ENCODE peak calls at places on chromosomes 16 and 17, in nine cellular contexts. One of them, this sample, is unnamed.

GRCh38 chr17:16158721-16159120 is 56.6 kb downstream of the NCOR1 start:
- DNase-seq in heart left ventricle: no peak
- DNase-seq in mammary epithelial cell: no peak
- DNase-seq in AG04450: no peak
- DNase-seq in effector memory CD4-positive, alpha-beta T cell: no peak
- DNase-seq in stimulated activated CD4-positive, alpha-beta T cell treated with anti-CD3 and anti-CD28 coated beads, Interleukin-15, amount 100 ng/mL, for 48 hours: no peak
- DNase-seq in AG20443: peak; percentile 9
- DNase-seq in ureter: no peak
- DNase-seq in activated CD8-positive, alpha-beta T cell treated with anti-CD3 and anti-CD28 coated beads for 36 hours: no peak
- DNase-seq in this sample: no peak

GRCh38 chr17:41026668-41027471 is at the start of gene KRTAP1-5:
- DNase-seq in heart left ventricle: no peak
- DNase-seq in mammary epithelial cell: peak; percentile 61
- DNase-seq in activated CD8-positive, alpha-beta T cell treated with anti-CD3 and anti-CD28 coated beads for 36 hours: no peak
- DNase-seq in stimulated activated CD4-positive, alpha-beta T cell treated with anti-CD3 and anti-CD28 coated beads, Interleukin-15, amount 100 ng/mL, for 48 hours: no peak
- DNase-seq in AG04450: peak; percentile 64
- DNase-seq in AG20443: peak; percentile 59
- DNase-seq in effector memory CD4-positive, alpha-beta T cell: no peak
- DNase-seq in ureter: no peak
- DNase-seq in this sample: no peak

GRCh38 chr17:41910701-41911391 is 7.9 kb downstream of the ACLY start:
- DNase-seq in AG04450: peak; percentile 86
- DNase-seq in activated CD8-positive, alpha-beta T cell treated with anti-CD3 and anti-CD28 coated beads for 36 hours: no peak
- DNase-seq in ureter: no peak
- DNase-seq in mammary epithelial cell: peak; percentile 19
- DNase-seq in heart left ventricle: no peak
- DNase-seq in effector memory CD4-positive, alpha-beta T cell: no peak
- DNase-seq in stimulated activated CD4-positive, alpha-beta T cell treated with anti-CD3 and anti-CD28 coated beads, Interleukin-15, amount 100 ng/mL, for 48 hours: no peak
- DNase-seq in AG20443: peak; percentile 95
- DNase-seq in this sample: no peak

GRCh38 chr16:6611535-6611934 is 721.1 kb upstream of the RBFOX1 start:
- DNase-seq in heart left ventricle: no peak
- DNase-seq in AG04450: no peak
- DNase-seq in effector memory CD4-positive, alpha-beta T cell: no peak
- DNase-seq in AG20443: no peak
- DNase-seq in ureter: no peak
- DNase-seq in activated CD8-positive, alpha-beta T cell treated with anti-CD3 and anti-CD28 coated beads for 36 hours: no peak
- DNase-seq in stimulated activated CD4-positive, alpha-beta T cell treated with anti-CD3 and anti-CD28 coated beads, Interleukin-15, amount 100 ng/mL, for 48 hours: no peak
- DNase-seq in mammary epithelial cell: no peak
- DNase-seq in this sample: no peak

GRCh38 chr16:67987460-67988160 is 7.3 kb upstream of the DPEP3 start:
- DNase-seq in effector memory CD4-positive, alpha-beta T cell: no peak
- DNase-seq in AG04450: no peak
- DNase-seq in AG20443: no peak
- DNase-seq in heart left ventricle: peak; percentile 52
- DNase-seq in mammary epithelial cell: peak; percentile 55
- DNase-seq in ureter: no peak
- DNase-seq in activated CD8-positive, alpha-beta T cell treated with anti-CD3 and anti-CD28 coated beads for 36 hours: no peak
- DNase-seq in stimulated activated CD4-positive, alpha-beta T cell treated with anti-CD3 and anti-CD28 coated beads, Interleukin-15, amount 100 ng/mL, for 48 hours: no peak
- DNase-seq in this sample: no peak

GRCh38 chr16:30998852-30999761 is 11.3 kb downstream of the STX1B start:
- DNase-seq in AG20443: no peak
- DNase-seq in ureter: no peak
- DNase-seq in AG04450: no peak
- DNase-seq in activated CD8-positive, alpha-beta T cell treated with anti-CD3 and anti-CD28 coated beads for 36 hours: no peak
- DNase-seq in stimulated activated CD4-positive, alpha-beta T cell treated with anti-CD3 and anti-CD28 coated beads, Interleukin-15, amount 100 ng/mL, for 48 hours: no peak
- DNase-seq in mammary epithelial cell: no peak
- DNase-seq in heart left ventricle: no peak
- DNase-seq in effector memory CD4-positive, alpha-beta T cell: no peak
- DNase-seq in this sample: no peak

GRCh38 chr16:6081320-6081976 is 983.9 kb upstream of the EEF2KMT start:
- DNase-seq in stimulated activated CD4-positive, alpha-beta T cell treated with anti-CD3 and anti-CD28 coated beads, Interleukin-15, amount 100 ng/mL, for 48 hours: no peak
- DNase-seq in effector memory CD4-positive, alpha-beta T cell: no peak
- DNase-seq in mammary epithelial cell: peak; percentile 9
- DNase-seq in AG20443: no peak
- DNase-seq in activated CD8-positive, alpha-beta T cell treated with anti-CD3 and anti-CD28 coated beads for 36 hours: peak; percentile 34
- DNase-seq in ureter: no peak
- DNase-seq in heart left ventricle: no peak
- DNase-seq in AG04450: no peak
- DNase-seq in this sample: no peak

GRCh38 chr17:9465216-9465921 is 110.3 kb downstream of the STX8 start:
- DNase-seq in heart left ventricle: no peak
- DNase-seq in ureter: no peak
- DNase-seq in mammary epithelial cell: no peak
- DNase-seq in AG04450: peak; percentile 38
- DNase-seq in effector memory CD4-positive, alpha-beta T cell: no peak
- DNase-seq in AG20443: peak; percentile 80
- DNase-seq in stimulated activated CD4-positive, alpha-beta T cell treated with anti-CD3 and anti-CD28 coated beads, Interleukin-15, amount 100 ng/mL, for 48 hours: no peak
- DNase-seq in activated CD8-positive, alpha-beta T cell treated with anti-CD3 and anti-CD28 coated beads for 36 hours: no peak
- DNase-seq in this sample: no peak

GRCh38 chr16:19743816-19744159 is 25.7 kb downstream of the IQCK start:
- DNase-seq in AG20443: no peak
- DNase-seq in ureter: no peak
- DNase-seq in activated CD8-positive, alpha-beta T cell treated with anti-CD3 and anti-CD28 coated beads for 36 hours: no peak
- DNase-seq in effector memory CD4-positive, alpha-beta T cell: no peak
- DNase-seq in heart left ventricle: no peak
- DNase-seq in AG04450: no peak
- DNase-seq in stimulated activated CD4-positive, alpha-beta T cell treated with anti-CD3 and anti-CD28 coated beads, Interleukin-15, amount 100 ng/mL, for 48 hours: no peak
- DNase-seq in mammary epithelial cell: no peak
- DNase-seq in this sample: no peak

GRCh38 chr16:76226011-76226410 is 51.2 kb upstream of the CNTNAP4 start:
- DNase-seq in AG04450: no peak
- DNase-seq in heart left ventricle: no peak
- DNase-seq in mammary epithelial cell: no peak
- DNase-seq in ureter: no peak
- DNase-seq in AG20443: no peak
- DNase-seq in activated CD8-positive, alpha-beta T cell treated with anti-CD3 and anti-CD28 coated beads for 36 hours: no peak
- DNase-seq in effector memory CD4-positive, alpha-beta T cell: no peak
- DNase-seq in stimulated activated CD4-positive, alpha-beta T cell treated with anti-CD3 and anti-CD28 coated beads, Interleukin-15, amount 100 ng/mL, for 48 hours: no peak
- DNase-seq in this sample: no peak

GRCh38 chr16:90018297-90019200 is 707 bp downstream of the DBNDD1 start:
- DNase-seq in activated CD8-positive, alpha-beta T cell treated with anti-CD3 and anti-CD28 coated beads for 36 hours: no peak
- DNase-seq in AG04450: no peak
- DNase-seq in stimulated activated CD4-positive, alpha-beta T cell treated with anti-CD3 and anti-CD28 coated beads, Interleukin-15, amount 100 ng/mL, for 48 hours: no peak
- DNase-seq in mammary epithelial cell: no peak
- DNase-seq in heart left ventricle: no peak
- DNase-seq in ureter: no peak
- DNase-seq in effector memory CD4-positive, alpha-beta T cell: no peak
- DNase-seq in AG20443: no peak
- DNase-seq in this sample: peak; percentile 64

GRCh38 chr17:74466111-74466784 is at the start of gene CD300A:
- DNase-seq in effector memory CD4-positive, alpha-beta T cell: no peak
- DNase-seq in heart left ventricle: peak; percentile 60
- DNase-seq in ureter: peak; percentile 65
- DNase-seq in AG04450: no peak
- DNase-seq in activated CD8-positive, alpha-beta T cell treated with anti-CD3 and anti-CD28 coated beads for 36 hours: no peak
- DNase-seq in AG20443: no peak
- DNase-seq in mammary epithelial cell: no peak
- DNase-seq in stimulated activated CD4-positive, alpha-beta T cell treated with anti-CD3 and anti-CD28 coated beads, Interleukin-15, amount 100 ng/mL, for 48 hours: no peak
- DNase-seq in this sample: peak; percentile 54

GRCh38 chr17:46876353-46876887 is 25.0 kb downstream of the WNT9B start:
- DNase-seq in stimulated activated CD4-positive, alpha-beta T cell treated with anti-CD3 and anti-CD28 coated beads, Interleukin-15, amount 100 ng/mL, for 48 hours: no peak
- DNase-seq in ureter: peak; percentile 58
- DNase-seq in effector memory CD4-positive, alpha-beta T cell: no peak
- DNase-seq in activated CD8-positive, alpha-beta T cell treated with anti-CD3 and anti-CD28 coated beads for 36 hours: peak; percentile 11
- DNase-seq in heart left ventricle: no peak
- DNase-seq in AG04450: no peak
- DNase-seq in mammary epithelial cell: peak; percentile 48
- DNase-seq in AG20443: no peak
- DNase-seq in this sample: peak; percentile 86

GRCh38 chr16:24930440-24930839 is 84.7 kb downstream of the SLC5A11 start:
- DNase-seq in heart left ventricle: no peak
- DNase-seq in activated CD8-positive, alpha-beta T cell treated with anti-CD3 and anti-CD28 coated beads for 36 hours: no peak
- DNase-seq in mammary epithelial cell: no peak
- DNase-seq in ureter: no peak
- DNase-seq in AG20443: no peak
- DNase-seq in effector memory CD4-positive, alpha-beta T cell: no peak
- DNase-seq in stimulated activated CD4-positive, alpha-beta T cell treated with anti-CD3 and anti-CD28 coated beads, Interleukin-15, amount 100 ng/mL, for 48 hours: no peak
- DNase-seq in AG04450: no peak
- DNase-seq in this sample: no peak

GRCh38 chr16:24955975-24956731 is 59.0 kb downstream of the ARHGAP17 start:
- DNase-seq in ureter: no peak
- DNase-seq in AG04450: no peak
- DNase-seq in activated CD8-positive, alpha-beta T cell treated with anti-CD3 and anti-CD28 coated beads for 36 hours: peak; percentile 7
- DNase-seq in AG20443: no peak
- DNase-seq in heart left ventricle: no peak
- DNase-seq in effector memory CD4-positive, alpha-beta T cell: no peak
- DNase-seq in mammary epithelial cell: no peak
- DNase-seq in stimulated activated CD4-positive, alpha-beta T cell treated with anti-CD3 and anti-CD28 coated beads, Interleukin-15, amount 100 ng/mL, for 48 hours: no peak
- DNase-seq in this sample: no peak

GRCh38 chr17:7856840-7857723 is at the start of gene NAA38:
- DNase-seq in activated CD8-positive, alpha-beta T cell treated with anti-CD3 and anti-CD28 coated beads for 36 hours: peak; percentile 98
- DNase-seq in AG20443: peak; percentile 94
- DNase-seq in AG04450: peak; percentile 99
- DNase-seq in mammary epithelial cell: peak; percentile 99
- DNase-seq in stimulated activated CD4-positive, alpha-beta T cell treated with anti-CD3 and anti-CD28 coated beads, Interleukin-15, amount 100 ng/mL, for 48 hours: peak; percentile 92
- DNase-seq in ureter: peak; percentile 97
- DNase-seq in effector memory CD4-positive, alpha-beta T cell: peak; percentile 94
- DNase-seq in heart left ventricle: peak; percentile 97
- DNase-seq in this sample: peak; percentile 96

GRCh38 chr16:86986809-86987487 is 330.2 kb downstream of the C16orf95 start:
- DNase-seq in effector memory CD4-positive, alpha-beta T cell: no peak
- DNase-seq in ureter: no peak
- DNase-seq in mammary epithelial cell: no peak
- DNase-seq in heart left ventricle: no peak
- DNase-seq in AG04450: no peak
- DNase-seq in stimulated activated CD4-positive, alpha-beta T cell treated with anti-CD3 and anti-CD28 coated beads, Interleukin-15, amount 100 ng/mL, for 48 hours: no peak
- DNase-seq in AG20443: no peak
- DNase-seq in activated CD8-positive, alpha-beta T cell treated with anti-CD3 and anti-CD28 coated beads for 36 hours: no peak
- DNase-seq in this sample: no peak

GRCh38 chr16:51353055-51353454 is 202.0 kb upstream of the SALL1 start:
- DNase-seq in ureter: no peak
- DNase-seq in heart left ventricle: no peak
- DNase-seq in AG04450: no peak
- DNase-seq in mammary epithelial cell: no peak
- DNase-seq in effector memory CD4-positive, alpha-beta T cell: no peak
- DNase-seq in stimulated activated CD4-positive, alpha-beta T cell treated with anti-CD3 and anti-CD28 coated beads, Interleukin-15, amount 100 ng/mL, for 48 hours: no peak
- DNase-seq in AG20443: no peak
- DNase-seq in activated CD8-positive, alpha-beta T cell treated with anti-CD3 and anti-CD28 coated beads for 36 hours: no peak
- DNase-seq in this sample: no peak

GRCh38 chr16:30065943-30066881 is 652 bp downstream of the ALDOA start:
- DNase-seq in stimulated activated CD4-positive, alpha-beta T cell treated with anti-CD3 and anti-CD28 coated beads, Interleukin-15, amount 100 ng/mL, for 48 hours: no peak
- DNase-seq in ureter: no peak
- DNase-seq in effector memory CD4-positive, alpha-beta T cell: no peak
- DNase-seq in AG20443: peak; percentile 64
- DNase-seq in heart left ventricle: peak; percentile 74
- DNase-seq in mammary epithelial cell: peak; percentile 71
- DNase-seq in AG04450: no peak
- DNase-seq in activated CD8-positive, alpha-beta T cell treated with anti-CD3 and anti-CD28 coated beads for 36 hours: peak; percentile 62
- DNase-seq in this sample: no peak

This sample was measured in stomach.